ENCODE peak calls at places on chromosomes 12 and 14, in nine cellular contexts. D is anterior cingulate cortex; J is endothelial cell; Y is GDM1; E is Kasumi-1; O is stimulated activated CD8-positive, alpha-beta memory T cell treated with anti-CD3 and anti-CD28 coated beads, Interleukin-12 subunit alpha, Interleukin-12 subunit beta, amount 100 ng/mL, for 4 hours; G is AG04450; H is IMR-90; C is activated naive CD4-positive, alpha-beta T cell treated with Interleukin-2 at 50 U/mL for 16 hours. M is an unnamed sample.

GRCh38 chr12:45879363-45879895 is 110.9 kb downstream of the SCAF11 start:
- DNase-seq in G (no peak), C (no peak), O (no peak), E (no peak), Y (no peak), D (no peak), J (no peak), H (no peak), M (no peak)

GRCh38 chr14:102927346-102927877 is 4.9 kb downstream of the AMN start:
- DNase-seq in C (no peak), Y (no peak), H (no peak), J (no peak), O (no peak), E (no peak), G (no peak), D (no peak), M (no peak)

GRCh38 chr12:96368233-96368632 is 32.0 kb downstream of the CDK17 start:
- DNase-seq in G (no peak), E (no peak), C (no peak), J (no peak), Y (no peak), D (peak; percentile 46), O (no peak), H (no peak), M (no peak)

GRCh38 chr12:57086951-57087688 is 1.8 kb upstream of the NAB2 start:
- DNase-seq in O (peak; percentile 96), J (peak; percentile 42), C (peak; percentile 91), G (peak; percentile 88), H (peak; percentile 93), Y (peak; percentile 86), D (peak; percentile 59), E (peak; percentile 77), M (peak; percentile 93)

GRCh38 chr12:68612675-68613074 is 2.0 kb downstream of the RAP1B start:
- DNase-seq in H (no peak), C (no peak), Y (no peak), O (no peak), J (no peak), D (no peak), G (no peak), E (no peak), M (no peak)

GRCh38 chr12:56634242-56634836 is 4.2 kb upstream of the BAZ2A start:
- DNase-seq in J (peak; percentile 31), E (peak; percentile 35), H (no peak), O (no peak), D (no peak), G (no peak), Y (no peak), C (peak; percentile 34), M (peak; percentile 41)

GRCh38 chr14:73887116-73887490 is 444 bp downstream of the ZNF410 start:
- DNase-seq in G (no peak), Y (no peak), J (no peak), O (no peak), C (no peak), D (no peak), E (peak; percentile 68), H (peak; percentile 27), M (no peak)

GRCh38 chr14:44657688-44658388 is 150.8 kb upstream of the FSCB start:
- DNase-seq in D (no peak), O (no peak), H (peak; percentile 0), J (peak; percentile 12), C (no peak), Y (no peak), E (peak; percentile 45), G (no peak), M (no peak)

GRCh38 chr14:102504302-102504950 is 5.2 kb downstream of the ANKRD9 start:
- DNase-seq in O (no peak), J (no peak), G (no peak), H (no peak), E (no peak), C (no peak), Y (no peak), D (no peak), M (no peak)

GRCh38 chr12:71128191-71128590 is 29.6 kb downstream of the TSPAN8 start:
- DNase-seq in O (no peak), G (no peak), H (no peak), E (no peak), D (no peak), C (no peak), J (no peak), Y (no peak), M (no peak)

GRCh38 chr12:5533368-5533767 is 101.5 kb downstream of the NTF3 start:
- DNase-seq in J (no peak), C (no peak), D (no peak), G (no peak), E (no peak), H (no peak), O (no peak), Y (no peak), M (no peak)

GRCh38 chr12:64450711-64451486 is 1.0 kb upstream of the TBK1 start:
- DNase-seq in D (peak; percentile 7), C (no peak), E (peak; percentile 77), O (no peak), G (no peak), Y (peak; percentile 6), H (peak; percentile 19), J (peak; percentile 5), M (peak; percentile 33)

GRCh38 chr14:31886161-31886835 is 190.8 kb upstream of the ARHGAP5 start:
- DNase-seq in J (no peak), H (no peak), O (no peak), Y (no peak), D (no peak), G (no peak), C (no peak), E (no peak), M (no peak)

GRCh38 chr14:30296956-30297405 is 262.0 kb upstream of the G2E3 start:
- DNase-seq in G (no peak), O (no peak), E (no peak), C (no peak), H (no peak), J (no peak), Y (peak; percentile 9), D (no peak), M (no peak)

M was measured in EL.